ENCODE peak calls at places on chromosomes 5 and 9, in five cellular contexts. One of them, this sample, is unnamed.

GRCh38 chr5:132008961-132009680 is 2.3 kb downstream of the ACSL6 start:
- DNase-seq in fibroblast of the aortic adventitia: no peak
- DNase-seq in fibroblast of pulmonary artery: no peak
- DNase-seq in brain microvascular endothelial cell: no peak
- DNase-seq in BJ: no peak
- DNase-seq in this sample: no peak

GRCh38 chr5:53302524-53302923 is 177.9 kb upstream of the FST start:
- DNase-seq in brain microvascular endothelial cell: no peak
- DNase-seq in fibroblast of the aortic adventitia: peak
- DNase-seq in BJ: peak
- DNase-seq in fibroblast of pulmonary artery: peak
- DNase-seq in this sample: no peak

GRCh38 chr9:131046581-131047202 is 37.7 kb downstream of the LAMC3 start:
- DNase-seq in BJ: no peak
- DNase-seq in fibroblast of pulmonary artery: peak
- DNase-seq in brain microvascular endothelial cell: peak
- DNase-seq in fibroblast of the aortic adventitia: peak
- DNase-seq in this sample: peak

GRCh38 chr5:80825780-80826460 is 134.2 kb upstream of the RASGRF2 start:
- DNase-seq in brain microvascular endothelial cell: no peak
- DNase-seq in BJ: no peak
- DNase-seq in fibroblast of the aortic adventitia: peak
- DNase-seq in fibroblast of pulmonary artery: peak
- DNase-seq in this sample: no peak

GRCh38 chr9:34659592-34660253 is 2.7 kb downstream of the CCL27 start:
- DNase-seq in fibroblast of the aortic adventitia: no peak
- DNase-seq in BJ: no peak
- DNase-seq in brain microvascular endothelial cell: no peak
- DNase-seq in fibroblast of pulmonary artery: no peak
- DNase-seq in this sample: no peak

GRCh38 chr9:83405674-83406255 is 132.4 kb downstream of the FRMD3 start:
- DNase-seq in fibroblast of pulmonary artery: no peak
- DNase-seq in BJ: no peak
- DNase-seq in brain microvascular endothelial cell: no peak
- DNase-seq in fibroblast of the aortic adventitia: peak
- DNase-seq in this sample: no peak

GRCh38 chr5:38497946-38498345 is 58.5 kb downstream of the LIFR start:
- DNase-seq in BJ: no peak
- DNase-seq in fibroblast of the aortic adventitia: peak
- DNase-seq in brain microvascular endothelial cell: peak
- DNase-seq in fibroblast of pulmonary artery: peak
- DNase-seq in this sample: peak

GRCh38 chr9:129566563-129567266 is 54.2 kb downstream of the C9orf50 start:
- DNase-seq in fibroblast of the aortic adventitia: no peak
- DNase-seq in BJ: no peak
- DNase-seq in fibroblast of pulmonary artery: no peak
- DNase-seq in brain microvascular endothelial cell: no peak
- DNase-seq in this sample: no peak

GRCh38 chr5:122715095-122715494 is 59.8 kb upstream of the SNX2 start:
- DNase-seq in brain microvascular endothelial cell: peak
- DNase-seq in BJ: no peak
- DNase-seq in fibroblast of the aortic adventitia: peak
- DNase-seq in fibroblast of pulmonary artery: peak
- DNase-seq in this sample: no peak

GRCh38 chr5:141929398-141930058 is 5.9 kb downstream of the DELE1 start:
- DNase-seq in fibroblast of pulmonary artery: no peak
- DNase-seq in brain microvascular endothelial cell: no peak
- DNase-seq in BJ: no peak
- DNase-seq in fibroblast of the aortic adventitia: no peak
- DNase-seq in this sample: no peak

GRCh38 chr9:76904661-76905457 is 1.1 kb downstream of the PRUNE2 start:
- DNase-seq in fibroblast of pulmonary artery: no peak
- DNase-seq in fibroblast of the aortic adventitia: no peak
- DNase-seq in brain microvascular endothelial cell: no peak
- DNase-seq in BJ: no peak
- DNase-seq in this sample: no peak

GRCh38 chr9:18595597-18595996 is 121.6 kb downstream of the ADAMTSL1 start:
- DNase-seq in fibroblast of the aortic adventitia: peak
- DNase-seq in fibroblast of pulmonary artery: no peak
- DNase-seq in brain microvascular endothelial cell: no peak
- DNase-seq in BJ: no peak
- DNase-seq in this sample: no peak

GRCh38 chr5:109645591-109646236 is 44.0 kb upstream of the MAN2A1 start:
- DNase-seq in fibroblast of the aortic adventitia: no peak
- DNase-seq in fibroblast of pulmonary artery: no peak
- DNase-seq in BJ: no peak
- DNase-seq in brain microvascular endothelial cell: no peak
- DNase-seq in this sample: peak

GRCh38 chr5:93384977-93385376 is 196.0 kb downstream of the NR2F1-AS1 start:
- DNase-seq in BJ: no peak
- DNase-seq in brain microvascular endothelial cell: no peak
- DNase-seq in fibroblast of the aortic adventitia: no peak
- DNase-seq in fibroblast of pulmonary artery: no peak
- DNase-seq in this sample: no peak

GRCh38 chr9:121744687-121745395 is 93.4 kb downstream of the DAB2IP start:
- DNase-seq in brain microvascular endothelial cell: peak
- DNase-seq in BJ: no peak
- DNase-seq in fibroblast of the aortic adventitia: no peak
- DNase-seq in fibroblast of pulmonary artery: no peak
- DNase-seq in this sample: no peak

GRCh38 chr9:18910435-18910834 is 122.6 kb downstream of the SAXO1 start:
- DNase-seq in BJ: no peak
- DNase-seq in brain microvascular endothelial cell: no peak
- DNase-seq in fibroblast of the aortic adventitia: no peak
- DNase-seq in fibroblast of pulmonary artery: no peak
- DNase-seq in this sample: no peak

GRCh38 chr9:114450833-114451706 is 54.2 kb downstream of the WHRN start:
- DNase-seq in BJ: no peak
- DNase-seq in brain microvascular endothelial cell: no peak
- DNase-seq in fibroblast of the aortic adventitia: no peak
- DNase-seq in fibroblast of pulmonary artery: no peak
- DNase-seq in this sample: no peak

GRCh38 chr5:27815061-27815460 is 776.7 kb upstream of the CDH9 start:
- DNase-seq in fibroblast of the aortic adventitia: no peak
- DNase-seq in brain microvascular endothelial cell: no peak
- DNase-seq in BJ: no peak
- DNase-seq in fibroblast of pulmonary artery: no peak
- DNase-seq in this sample: no peak

GRCh38 chr5:37637165-37637845 is 202.5 kb downstream of the GDNF start:
- DNase-seq in BJ: no peak
- DNase-seq in brain microvascular endothelial cell: no peak
- DNase-seq in fibroblast of the aortic adventitia: peak
- DNase-seq in fibroblast of pulmonary artery: peak
- DNase-seq in this sample: peak

GRCh38 chr5:36537729-36538128 is 68.7 kb upstream of the SLC1A3 start:
- DNase-seq in fibroblast of pulmonary artery: no peak
- DNase-seq in fibroblast of the aortic adventitia: no peak
- DNase-seq in BJ: no peak
- DNase-seq in brain microvascular endothelial cell: no peak
- DNase-seq in this sample: no peak

GRCh38 chr9:35533398-35533797 is 43.5 kb downstream of the RUSC2 start:
- DNase-seq in fibroblast of pulmonary artery: peak
- DNase-seq in fibroblast of the aortic adventitia: peak
- DNase-seq in brain microvascular endothelial cell: no peak
- DNase-seq in BJ: no peak
- DNase-seq in this sample: no peak

GRCh38 chr5:22649076-22649475 is 204.1 kb downstream of the CDH12 start:
- DNase-seq in brain microvascular endothelial cell: no peak
- DNase-seq in fibroblast of pulmonary artery: peak
- DNase-seq in BJ: no peak
- DNase-seq in fibroblast of the aortic adventitia: no peak
- DNase-seq in this sample: no peak

GRCh38 chr9:127158995-127159801 is 36.8 kb upstream of the ANGPTL2 start:
- DNase-seq in fibroblast of the aortic adventitia: peak
- DNase-seq in BJ: no peak
- DNase-seq in fibroblast of pulmonary artery: peak
- DNase-seq in brain microvascular endothelial cell: peak
- DNase-seq in this sample: peak

GRCh38 chr5:151692312-151692711 is 5.6 kb upstream of the SPARC start:
- DNase-seq in fibroblast of the aortic adventitia: no peak
- DNase-seq in brain microvascular endothelial cell: no peak
- DNase-seq in fibroblast of pulmonary artery: no peak
- DNase-seq in BJ: no peak
- DNase-seq in this sample: peak

GRCh38 chr5:14054965-14055963 is 87.9 kb upstream of the TRIO start:
- DNase-seq in fibroblast of the aortic adventitia: peak
- DNase-seq in brain microvascular endothelial cell: no peak
- DNase-seq in BJ: no peak
- DNase-seq in fibroblast of pulmonary artery: no peak
- DNase-seq in this sample: no peak

GRCh38 chr9:131999692-132000551 is 79.7 kb downstream of the MED27 start:
- DNase-seq in fibroblast of the aortic adventitia: peak
- DNase-seq in BJ: no peak
- DNase-seq in fibroblast of pulmonary artery: peak
- DNase-seq in brain microvascular endothelial cell: peak
- DNase-seq in this sample: peak

GRCh38 chr5:135013947-135014570 is 20.0 kb downstream of the PITX1 start:
- DNase-seq in BJ: no peak
- DNase-seq in fibroblast of pulmonary artery: no peak
- DNase-seq in brain microvascular endothelial cell: no peak
- DNase-seq in fibroblast of the aortic adventitia: peak
- DNase-seq in this sample: no peak

GRCh38 chr9:1042466-1042865 is 7.7 kb upstream of the DMRT2 start:
- DNase-seq in BJ: no peak
- DNase-seq in brain microvascular endothelial cell: no peak
- DNase-seq in fibroblast of the aortic adventitia: no peak
- DNase-seq in fibroblast of pulmonary artery: no peak
- DNase-seq in this sample: no peak
- TF ChIP-seq CTCF in BJ: no peak
- TF ChIP-seq CTCF in brain microvascular endothelial cell: no peak
- TF ChIP-seq CTCF in fibroblast of the aortic adventitia: no peak
- TF ChIP-seq CTCF in fibroblast of pulmonary artery: no peak
- TF ChIP-seq CTCF in this sample: peak

GRCh38 chr5:1185652-1186350 is 15.6 kb upstream of the SLC6A19 start:
- DNase-seq in fibroblast of the aortic adventitia: no peak
- DNase-seq in BJ: no peak
- DNase-seq in fibroblast of pulmonary artery: no peak
- DNase-seq in brain microvascular endothelial cell: no peak
- DNase-seq in this sample: no peak
- TF ChIP-seq CTCF in fibroblast of the aortic adventitia: no peak
- TF ChIP-seq CTCF in BJ: no peak
- TF ChIP-seq CTCF in fibroblast of pulmonary artery: no peak
- TF ChIP-seq CTCF in brain microvascular endothelial cell: no peak
- TF ChIP-seq CTCF in this sample: no peak

GRCh38 chr9:110185806-110186205 is 22.2 kb downstream of the C9orf152 start:
- DNase-seq in fibroblast of pulmonary artery: no peak
- DNase-seq in brain microvascular endothelial cell: no peak
- DNase-seq in fibroblast of the aortic adventitia: no peak
- DNase-seq in BJ: no peak
- DNase-seq in this sample: no peak

GRCh38 chr9:110180713-110181434 is 27.1 kb downstream of the C9orf152 start:
- DNase-seq in BJ: peak
- DNase-seq in fibroblast of the aortic adventitia: peak
- DNase-seq in fibroblast of pulmonary artery: peak
- DNase-seq in brain microvascular endothelial cell: peak
- DNase-seq in this sample: peak

GRCh38 chr9:110186254-110186653 is 21.7 kb downstream of the C9orf152 start:
- DNase-seq in fibroblast of the aortic adventitia: no peak
- DNase-seq in BJ: no peak
- DNase-seq in brain microvascular endothelial cell: no peak
- DNase-seq in fibroblast of pulmonary artery: no peak
- DNase-seq in this sample: no peak

GRCh38 chr9:110180386-110180712 is 27.6 kb downstream of the C9orf152 start:
- DNase-seq in brain microvascular endothelial cell: no peak
- DNase-seq in fibroblast of the aortic adventitia: no peak
- DNase-seq in BJ: peak
- DNase-seq in fibroblast of pulmonary artery: no peak
- DNase-seq in this sample: no peak

DNA sequence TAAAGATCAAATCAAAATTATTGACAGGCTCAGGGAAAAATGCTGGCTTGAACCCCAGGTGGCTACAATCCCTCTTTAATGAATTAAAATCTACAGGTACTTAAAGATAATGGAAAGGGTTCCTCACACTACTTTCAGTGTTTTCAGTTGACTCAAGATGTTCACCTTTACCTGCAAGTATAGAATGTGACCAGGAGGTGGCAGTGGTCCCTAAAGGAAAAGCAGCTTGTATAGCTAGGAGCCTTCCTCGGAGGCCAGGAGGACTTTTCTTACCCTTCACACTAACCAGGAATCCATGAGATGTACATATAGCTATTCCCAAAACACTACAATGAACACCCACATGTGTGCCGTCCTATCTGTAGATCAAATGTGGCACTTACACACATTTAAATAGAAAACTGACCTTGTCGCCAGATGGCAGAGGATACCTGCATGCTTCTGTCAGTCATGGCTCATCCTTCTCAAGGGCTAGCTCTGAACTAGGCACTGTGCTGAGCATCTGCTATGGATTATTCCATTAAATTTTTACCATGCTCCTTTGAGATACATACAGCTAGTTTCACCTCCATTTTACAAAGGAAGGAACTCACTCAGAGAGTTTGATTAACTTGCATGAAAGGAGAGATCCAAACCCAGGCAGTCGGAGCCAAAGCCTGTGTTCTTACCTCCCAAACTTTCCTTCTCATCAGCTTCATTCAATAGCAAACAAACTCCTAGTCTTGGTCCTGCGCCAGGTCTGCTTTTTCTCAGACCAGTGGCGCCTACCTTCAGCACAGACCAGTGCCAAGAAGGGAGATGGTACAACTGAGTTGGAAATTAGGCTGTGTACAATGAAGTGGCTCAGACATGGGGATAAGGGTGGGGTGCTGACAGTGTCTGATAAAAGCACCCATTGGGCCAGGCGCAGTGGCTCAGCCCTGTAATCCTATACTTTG is 24.5 kb downstream of the C9orf152 start:
- DNase-seq in brain microvascular endothelial cell: peak
- DNase-seq in BJ: no peak
- DNase-seq in fibroblast of pulmonary artery: peak
- DNase-seq in fibroblast of the aortic adventitia: peak
- DNase-seq in this sample: peak
- TF ChIP-seq CTCF in brain microvascular endothelial cell: peak
- TF ChIP-seq CTCF in BJ: peak
- TF ChIP-seq CTCF in fibroblast of pulmonary artery: peak
- TF ChIP-seq CTCF in fibroblast of the aortic adventitia: peak
- TF ChIP-seq CTCF in this sample: peak

DNA sequence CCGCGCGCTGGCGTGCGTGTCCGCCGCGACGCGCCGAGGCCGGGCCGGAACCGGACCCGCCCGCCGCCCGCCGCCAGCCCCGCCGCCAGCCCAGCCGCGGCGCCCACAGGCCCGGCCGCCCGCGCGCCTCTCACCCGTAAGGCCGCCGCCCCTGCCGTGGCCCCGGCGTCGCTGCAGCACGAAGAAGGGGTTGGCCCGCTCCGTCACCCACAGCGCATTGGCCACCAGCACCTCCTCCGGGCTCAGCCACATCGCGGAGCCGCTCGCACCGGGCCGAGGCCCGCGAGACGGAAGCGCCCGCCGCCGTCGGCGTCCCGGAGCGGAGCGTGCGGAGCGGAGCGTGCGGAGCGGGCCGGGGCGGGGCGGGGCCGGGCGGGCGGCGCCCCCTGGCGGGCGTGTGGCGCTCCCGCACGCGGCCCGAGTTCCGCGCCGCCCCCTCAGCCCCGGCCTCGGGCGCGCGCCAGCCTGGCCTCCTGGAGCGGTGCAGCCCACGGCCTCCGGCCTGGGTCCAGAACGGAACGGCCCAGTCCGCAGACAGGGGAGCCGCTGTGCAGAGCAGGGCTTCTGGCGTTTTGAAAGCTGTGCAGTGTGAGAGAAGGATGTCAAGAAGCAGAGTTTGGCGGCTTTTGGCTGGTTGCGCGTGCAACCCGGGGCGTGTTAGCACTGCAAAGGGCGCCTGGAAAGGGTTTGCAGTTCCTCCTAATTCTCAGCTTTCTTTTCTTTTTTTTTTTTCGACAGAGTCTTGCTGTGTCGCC is at the start of gene TBC1D9B:
- DNase-seq in fibroblast of the aortic adventitia: peak
- DNase-seq in brain microvascular endothelial cell: no peak
- DNase-seq in BJ: no peak
- DNase-seq in fibroblast of pulmonary artery: peak
- DNase-seq in this sample: no peak
- TF ChIP-seq CTCF in fibroblast of the aortic adventitia: peak
- TF ChIP-seq CTCF in brain microvascular endothelial cell: peak
- TF ChIP-seq CTCF in BJ: no peak
- TF ChIP-seq CTCF in fibroblast of pulmonary artery: no peak
- TF ChIP-seq CTCF in this sample: peak